ENCODE peak calls at places on chromosomes 4 and X, in eight cellular contexts. One of them, this sample, is unnamed.

GRCh38 chr4:17437396-17437795 is 74.5 kb downstream of the QDPR start:
- DNase-seq in NCI-H748 treated with DMSO at 0.1 percent for 48 hours: no peak
- DNase-seq in HS-5: no peak
- DNase-seq in sigmoid colon: no peak
- DNase-seq in NCI-H2107: no peak
- DNase-seq in AG08395: no peak
- DNase-seq in Right ventricle myocardium superior: peak
- DNase-seq in activated effector memory CD4-positive, alpha-beta T cell treated with Interleukin-2 at 50 U/mL for 16 hours: no peak
- DNase-seq in this sample: no peak

GRCh38 chrX:140180585-140180984 is 215.3 kb upstream of the CXorf66 start:
- DNase-seq in Right ventricle myocardium superior: no peak
- DNase-seq in NCI-H748 treated with DMSO at 0.1 percent for 48 hours: no peak
- DNase-seq in NCI-H2107: no peak
- DNase-seq in activated effector memory CD4-positive, alpha-beta T cell treated with Interleukin-2 at 50 U/mL for 16 hours: no peak
- DNase-seq in HS-5: peak
- DNase-seq in AG08395: no peak
- DNase-seq in sigmoid colon: no peak
- DNase-seq in this sample: no peak

GRCh38 chr4:181308476-181309170 is 934.6 kb upstream of the TENM3 start:
- DNase-seq in NCI-H748 treated with DMSO at 0.1 percent for 48 hours: peak
- DNase-seq in NCI-H2107: peak
- DNase-seq in HS-5: no peak
- DNase-seq in sigmoid colon: no peak
- DNase-seq in activated effector memory CD4-positive, alpha-beta T cell treated with Interleukin-2 at 50 U/mL for 16 hours: no peak
- DNase-seq in Right ventricle myocardium superior: no peak
- DNase-seq in AG08395: no peak
- DNase-seq in this sample: no peak

GRCh38 chr4:173191623-173192041 is 23.0 kb downstream of the GALNT7 start:
- DNase-seq in AG08395: peak
- DNase-seq in activated effector memory CD4-positive, alpha-beta T cell treated with Interleukin-2 at 50 U/mL for 16 hours: no peak
- DNase-seq in NCI-H748 treated with DMSO at 0.1 percent for 48 hours: no peak
- DNase-seq in sigmoid colon: no peak
- DNase-seq in NCI-H2107: no peak
- DNase-seq in Right ventricle myocardium superior: no peak
- DNase-seq in HS-5: no peak
- DNase-seq in this sample: no peak

GRCh38 chr4:15776871-15777648 is 1.1 kb upstream of the CD38 start:
- DNase-seq in NCI-H2107: no peak
- DNase-seq in sigmoid colon: no peak
- DNase-seq in HS-5: no peak
- DNase-seq in AG08395: no peak
- DNase-seq in activated effector memory CD4-positive, alpha-beta T cell treated with Interleukin-2 at 50 U/mL for 16 hours: no peak
- DNase-seq in Right ventricle myocardium superior: no peak
- DNase-seq in NCI-H748 treated with DMSO at 0.1 percent for 48 hours: no peak
- DNase-seq in this sample: no peak

GRCh38 chr4:139988863-139989765 is 164.9 kb downstream of the MAML3 start:
- DNase-seq in NCI-H2107: no peak
- DNase-seq in NCI-H748 treated with DMSO at 0.1 percent for 48 hours: no peak
- DNase-seq in Right ventricle myocardium superior: no peak
- DNase-seq in sigmoid colon: peak
- DNase-seq in AG08395: peak
- DNase-seq in activated effector memory CD4-positive, alpha-beta T cell treated with Interleukin-2 at 50 U/mL for 16 hours: no peak
- DNase-seq in HS-5: peak
- DNase-seq in this sample: peak

GRCh38 chr4:27595956-27596355 is 735.3 kb downstream of the STIM2 start:
- DNase-seq in activated effector memory CD4-positive, alpha-beta T cell treated with Interleukin-2 at 50 U/mL for 16 hours: no peak
- DNase-seq in sigmoid colon: no peak
- DNase-seq in NCI-H748 treated with DMSO at 0.1 percent for 48 hours: no peak
- DNase-seq in NCI-H2107: no peak
- DNase-seq in AG08395: no peak
- DNase-seq in Right ventricle myocardium superior: no peak
- DNase-seq in HS-5: no peak
- DNase-seq in this sample: no peak

GRCh38 chrX:25083661-25084060 is 67.9 kb upstream of the ARX start:
- DNase-seq in sigmoid colon: no peak
- DNase-seq in NCI-H748 treated with DMSO at 0.1 percent for 48 hours: peak
- DNase-seq in NCI-H2107: no peak
- DNase-seq in AG08395: no peak
- DNase-seq in HS-5: peak
- DNase-seq in Right ventricle myocardium superior: no peak
- DNase-seq in activated effector memory CD4-positive, alpha-beta T cell treated with Interleukin-2 at 50 U/mL for 16 hours: no peak
- DNase-seq in this sample: no peak

GRCh38 chr4:93182722-93183121 is 645.8 kb upstream of the ATOH1 start:
- DNase-seq in NCI-H2107: no peak
- DNase-seq in HS-5: no peak
- DNase-seq in Right ventricle myocardium superior: no peak
- DNase-seq in sigmoid colon: no peak
- DNase-seq in activated effector memory CD4-positive, alpha-beta T cell treated with Interleukin-2 at 50 U/mL for 16 hours: no peak
- DNase-seq in AG08395: no peak
- DNase-seq in NCI-H748 treated with DMSO at 0.1 percent for 48 hours: no peak
- DNase-seq in this sample: no peak

GRCh38 chr4:118417325-118417724 is 64.5 kb upstream of the PRSS12 start:
- DNase-seq in NCI-H2107: no peak
- DNase-seq in NCI-H748 treated with DMSO at 0.1 percent for 48 hours: no peak
- DNase-seq in AG08395: peak
- DNase-seq in Right ventricle myocardium superior: no peak
- DNase-seq in HS-5: peak
- DNase-seq in sigmoid colon: no peak
- DNase-seq in activated effector memory CD4-positive, alpha-beta T cell treated with Interleukin-2 at 50 U/mL for 16 hours: no peak
- DNase-seq in this sample: no peak

GRCh38 chr4:3321295-3321889 is 28.6 kb downstream of the RGS12 start:
- DNase-seq in HS-5: no peak
- DNase-seq in Right ventricle myocardium superior: peak
- DNase-seq in AG08395: peak
- DNase-seq in activated effector memory CD4-positive, alpha-beta T cell treated with Interleukin-2 at 50 U/mL for 16 hours: no peak
- DNase-seq in sigmoid colon: peak
- DNase-seq in NCI-H2107: no peak
- DNase-seq in NCI-H748 treated with DMSO at 0.1 percent for 48 hours: no peak
- DNase-seq in this sample: no peak

GRCh38 chrX:129771266-129771995 is 8.3 kb upstream of the SASH3 start:
- DNase-seq in HS-5: no peak
- DNase-seq in AG08395: no peak
- DNase-seq in NCI-H748 treated with DMSO at 0.1 percent for 48 hours: no peak
- DNase-seq in NCI-H2107: no peak
- DNase-seq in Right ventricle myocardium superior: no peak
- DNase-seq in activated effector memory CD4-positive, alpha-beta T cell treated with Interleukin-2 at 50 U/mL for 16 hours: no peak
- DNase-seq in sigmoid colon: no peak
- DNase-seq in this sample: no peak

GRCh38 chr4:47704693-47705325 is 133.1 kb downstream of the CORIN start:
- DNase-seq in HS-5: no peak
- DNase-seq in activated effector memory CD4-positive, alpha-beta T cell treated with Interleukin-2 at 50 U/mL for 16 hours: no peak
- DNase-seq in AG08395: peak
- DNase-seq in NCI-H748 treated with DMSO at 0.1 percent for 48 hours: no peak
- DNase-seq in Right ventricle myocardium superior: no peak
- DNase-seq in sigmoid colon: no peak
- DNase-seq in NCI-H2107: peak
- DNase-seq in this sample: no peak

GRCh38 chr4:108683479-108683878 is 33.1 kb downstream of the OSTC start:
- DNase-seq in sigmoid colon: no peak
- DNase-seq in Right ventricle myocardium superior: no peak
- DNase-seq in AG08395: peak
- DNase-seq in activated effector memory CD4-positive, alpha-beta T cell treated with Interleukin-2 at 50 U/mL for 16 hours: no peak
- DNase-seq in NCI-H2107: no peak
- DNase-seq in NCI-H748 treated with DMSO at 0.1 percent for 48 hours: no peak
- DNase-seq in HS-5: peak
- DNase-seq in this sample: no peak

This sample was measured in SJSA1.